ENCODE peak calls at places on chromosomes 11 and 22, in four cellular contexts. C is IMR-90, Q is H9, X is H1. N is an unnamed sample.
A peak's percentile ranks its signal among the peaks of the same experiment; 100 is the strongest.

GRCh38 chr11:62087694-62088093 is 36.1 kb upstream of the INCENP start:
- DNase-seq in C (no peak), Q (no peak), X (no peak), N (no peak)

GRCh38 chr11:78926633-78927347 is 352.1 kb upstream of the NARS2 start:
- DNase-seq in C (peak; percentile 69), Q (no peak), X (no peak), N (no peak)

GRCh38 chr22:22981670-22982571 is 88.4 kb upstream of the GNAZ start:
- DNase-seq in C (no peak), Q (no peak), X (no peak), N (peak; percentile 20)

GRCh38 chr11:66126808-66127555 is 56.9 kb downstream of the PACS1 start:
- DNase-seq in C (peak; percentile 79), Q (peak; percentile 48), X (no peak), N (peak; percentile 68)

GRCh38 chr11:15175780-15176179 is 61.1 kb downstream of the INSC start:
- DNase-seq in C (no peak), Q (no peak), X (no peak), N (no peak)

GRCh38 chr11:112666253-112666652 is 295.0 kb upstream of the NCAM1 start:
- DNase-seq in C (no peak), Q (no peak), X (no peak), N (no peak)

GRCh38 chr11:60844870-60845221 is 2.9 kb downstream of the CCDC86 start:
- DNase-seq in C (no peak), Q (no peak), X (no peak), N (no peak)

GRCh38 chr22:44786136-44786535 is 33.8 kb downstream of the ARHGAP8 start:
- DNase-seq in C (no peak), Q (no peak), X (no peak), N (no peak)

GRCh38 chr11:88051386-88051785 is 123.9 kb downstream of the RAB38 start:
- DNase-seq in C (peak; percentile 47), Q (no peak), X (no peak), N (no peak)

GRCh38 chr11:15663778-15664218 is 549.1 kb downstream of the INSC start:
- DNase-seq in C (no peak), Q (peak; percentile 47), X (no peak), N (peak; percentile 32)

GRCh38 chr11:89529619-89530018 is 38.4 kb upstream of the NOX4 start:
- DNase-seq in C (no peak), Q (no peak), X (no peak), N (no peak)

GRCh38 chr11:126658306-126659056 is 303.0 kb downstream of the ST3GAL4 start:
- DNase-seq in C (no peak), Q (no peak), X (no peak), N (no peak)

GRCh38 chr11:91804057-91804456 is 420.6 kb upstream of the FAT3 start:
- DNase-seq in C (no peak), Q (peak; percentile 64), X (peak; percentile 29), N (peak; percentile 97)

GRCh38 chr11:118783724-118784495 is 7.1 kb downstream of the DDX6 start:
- DNase-seq in C (no peak), Q (no peak), X (no peak), N (no peak)

GRCh38 chr11:59219836-59220235 is 7.1 kb upstream of the MPEG1 start:
- DNase-seq in C (no peak), Q (no peak), X (no peak), N (no peak)

GRCh38 chr11:17476317-17477083 is at the start of gene ABCC8:
- DNase-seq in C (no peak), Q (peak; percentile 55), X (no peak), N (peak; percentile 33)

GRCh38 chr11:119100246-119100959 is 1.2 kb downstream of the DPAGT1 start:
- DNase-seq in C (peak; percentile 54), Q (no peak), X (no peak), N (peak; percentile 64)

GRCh38 chr11:22459053-22459452 is 120.9 kb downstream of the SLC17A6 start:
- DNase-seq in C (peak; percentile 79), Q (no peak), X (no peak), N (peak; percentile 29)

GRCh38 chr11:119352857-119353260 is 6.4 kb upstream of the MFRP start:
- DNase-seq in C (no peak), Q (peak; percentile 38), X (no peak), N (peak; percentile 70)

GRCh38 chr11:117792992-117793391 is 4.0 kb downstream of the DSCAML1 start:
- DNase-seq in C (no peak), Q (no peak), X (no peak), N (no peak)

GRCh38 chr11:22875869-22876473 is 15.7 kb upstream of the CCDC179 start:
- DNase-seq in C (peak; percentile 89), Q (peak; percentile 37), X (no peak), N (peak; percentile 86)

GRCh38 chr22:38531251-38531956 is 25.3 kb upstream of the DDX17 start:
- DNase-seq in C (no peak), Q (no peak), X (no peak), N (no peak)

GRCh38 chr11:46490576-46491100 is 99.1 kb upstream of the CHRM4 start:
- DNase-seq in C (peak; percentile 46), Q (no peak), X (no peak), N (no peak)

GRCh38 chr11:27582686-27583085 is 76.1 kb upstream of the LIN7C start:
- DNase-seq in C (no peak), Q (no peak), X (no peak), N (no peak)

GRCh38 chr11:117421471-117421870 is 93.8 kb downstream of the CEP164 start:
- DNase-seq in C (no peak), Q (no peak), X (no peak), N (no peak)

GRCh38 chr22:36762687-36763260 is 13.1 kb downstream of the IFT27 start:
- DNase-seq in C (peak; percentile 68), Q (peak; percentile 14), X (no peak), N (no peak)

GRCh38 chr11:125903753-125904659 is at the start of gene DDX25:
- DNase-seq in C (no peak), Q (peak; percentile 80), X (peak; percentile 33), N (peak; percentile 74)

GRCh38 chr22:49008682-49009235 is 818.9 kb downstream of the BRD1 start:
- DNase-seq in C (no peak), Q (peak; percentile 14), X (no peak), N (no peak)

GRCh38 chr11:114039551-114039950 is 20.0 kb upstream of the ZBTB16 start:
- DNase-seq in C (no peak), Q (no peak), X (no peak), N (no peak)

GRCh38 chr11:106420048-106420665 is 342.7 kb downstream of the AASDHPPT start:
- DNase-seq in C (no peak), Q (no peak), X (no peak), N (no peak)

GRCh38 chr11:11657101-11657935 is 35.5 kb upstream of the GALNT18 start:
- DNase-seq in C (no peak), Q (no peak), X (no peak), N (no peak)

GRCh38 chr11:76086713-76087635 is 119.3 kb downstream of the WNT11 start:
- DNase-seq in C (peak; percentile 88), Q (no peak), X (no peak), N (no peak)

GRCh38 chr11:57360991-57361390 is 20.0 kb downstream of the PRG3 start:
- DNase-seq in C (no peak), Q (no peak), X (no peak), N (no peak)

GRCh38 chr11:60303661-60304060 is 23.2 kb downstream of the MS4A4A start:
- DNase-seq in C (no peak), Q (no peak), X (no peak), N (peak; percentile 36)

DNA sequence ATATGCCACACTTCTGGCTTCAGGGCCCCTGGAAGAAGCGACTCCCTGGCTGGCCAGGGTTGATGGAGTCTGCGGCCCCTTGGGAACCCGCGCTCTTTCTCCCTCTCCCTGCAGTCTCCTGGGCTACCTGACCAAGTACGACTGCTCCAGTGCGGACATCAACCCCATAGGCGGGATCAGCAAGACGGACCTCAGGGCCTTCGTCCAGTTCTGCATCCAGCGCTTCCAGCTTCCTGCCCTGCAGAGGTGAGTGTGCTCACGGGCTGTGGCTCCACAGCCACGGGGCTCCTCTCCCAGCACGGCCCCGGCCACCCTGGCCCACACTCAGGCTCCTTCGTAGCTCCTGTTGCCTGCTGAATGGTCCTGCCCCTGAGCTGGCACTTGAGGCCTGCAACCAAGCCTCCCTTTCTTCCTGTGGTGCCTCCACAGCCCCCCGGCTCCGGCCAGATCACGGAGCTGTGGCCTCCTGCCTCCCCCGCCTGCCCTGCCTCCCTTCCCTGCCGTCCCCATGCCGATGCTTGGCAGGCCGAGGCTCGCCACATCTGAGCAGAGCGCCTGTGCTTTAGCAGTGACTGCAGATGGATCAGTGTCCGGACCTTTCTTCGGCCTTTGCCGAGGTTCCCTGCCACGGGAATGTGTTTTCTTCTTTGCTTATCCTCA is 36.2 kb upstream of the KRTAP5-7 start:
- DNase-seq in C (no peak), Q (no peak), X (no peak), N (no peak)
- H2AK5ac ChIP-seq in C (no peak overlapping the region), Q (no peak overlapping the region), X (no peak overlapping the region), N (no peak overlapping the region)

GRCh38 chr22:31122196-31122531 is 602 bp upstream of the INPP5J start:
- DNase-seq in C (no peak), Q (no peak), X (no peak), N (no peak)
- H4K5ac ChIP-seq in C (no peak overlapping the region), Q (no peak overlapping the region), X (no peak overlapping the region), N (no peak overlapping the region)

GRCh38 chr22:29387921-29388758 is at the start of gene AP1B1:
- DNase-seq in C (peak; percentile 84), Q (peak; percentile 96), X (peak; percentile 82), N (peak; percentile 97)
- H2BK5ac ChIP-seq in C (peak within 1 kb of the TSS; percentile 59), Q (no peak within 1 kb of the TSS), X (no peak within 1 kb of the TSS), N (no peak within 1 kb of the TSS)

DNA sequence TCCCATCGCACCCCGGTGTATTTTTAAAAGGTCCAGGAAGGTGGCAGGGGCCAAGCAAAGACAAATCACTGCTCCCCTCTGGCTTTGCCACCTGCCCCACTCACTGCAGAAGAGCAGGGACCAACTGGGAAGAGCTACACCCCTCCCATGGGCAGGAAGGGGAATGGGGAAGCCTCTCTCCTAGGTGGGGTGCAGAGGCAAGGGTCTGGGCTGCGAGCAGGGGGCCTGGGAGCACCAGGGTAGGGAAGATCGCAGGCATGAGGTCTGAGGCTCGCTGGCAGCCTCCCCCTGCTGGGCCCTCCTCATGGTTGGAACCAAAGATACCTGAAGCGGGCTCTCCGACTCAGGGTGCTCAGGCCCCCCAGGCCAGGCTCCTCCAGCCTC is 36.8 kb downstream of the PISD start:
- DNase-seq in C (no peak), Q (no peak), X (no peak), N (no peak)
- H2AK5ac ChIP-seq in C (no peak overlapping the region), Q (no peak overlapping the region), X (no peak overlapping the region), N (no peak overlapping the region)

GRCh38 chr22:45876136-45877035 is 100.6 kb downstream of the WNT7B start:
- DNase-seq in C (no peak), Q (peak; percentile 26), X (no peak), N (no peak)
- H4K5ac ChIP-seq in C (no peak overlapping the region), Q (no peak overlapping the region), X (no peak overlapping the region), N (no peak overlapping the region)

GRCh38 chr11:9038537-9038936 is 34.7 kb upstream of the NRIP3 start:
- DNase-seq in C (no peak), Q (no peak), X (no peak), N (no peak)

GRCh38 chr11:9039863-9040262 is 36.1 kb upstream of the NRIP3 start:
- DNase-seq in C (no peak), Q (no peak), X (no peak), N (no peak)

GRCh38 chr11:9040410-9040809 is 36.6 kb upstream of the NRIP3 start:
- DNase-seq in C (no peak), Q (no peak), X (no peak), N (no peak)

GRCh38 chr11:9037963-9038362 is 34.2 kb upstream of the NRIP3 start:
- DNase-seq in C (peak; percentile 4), Q (no peak), X (no peak), N (no peak)

GRCh38 chr11:9039194-9039593 is 35.4 kb upstream of the NRIP3 start:
- DNase-seq in C (peak; percentile 3), Q (no peak), X (no peak), N (no peak)
- H2BK5ac ChIP-seq in C (no peak overlapping the region), Q (no peak overlapping the region), X (no peak overlapping the region), N (no peak overlapping the region)

N was measured in mesendoderm.